ENCODE peak calls at places on chromosomes 12 and 14, in four cellular contexts. Z is PC-3, Q is bronchial epithelial cell, L is transverse colon. X is an unnamed sample. For H3K36me3, the result is how much of the 10 kb centered on the place peaks cover.

GRCh38 chr12:131091976-131092691 is 138.4 kb downstream of the ADGRD1 start:
- DNase-seq in L (peak), Z (no peak), Q (no peak), X (no peak)

GRCh38 chr12:103013741-103014140 is 56.3 kb downstream of the ASCL1 start:
- DNase-seq in Q (no peak), L (no peak), Z (no peak), X (no peak)

GRCh38 chr14:79514700-79515099 is 696.6 kb downstream of the DIO2 start:
- DNase-seq in L (no peak), Q (peak), Z (peak), X (no peak)

GRCh38 chr12:40963761-40964160 is 224.4 kb upstream of the PDZRN4 start:
- DNase-seq in L (no peak), Z (no peak), Q (no peak), X (no peak)

GRCh38 chr14:33733310-33733709 is 217.6 kb downstream of the EGLN3 start:
- DNase-seq in Z (no peak), Q (no peak), L (no peak), X (no peak)

GRCh38 chr12:63945777-63946176 is 101.3 kb downstream of the SRGAP1 start:
- DNase-seq in Q (no peak), Z (no peak), L (no peak), X (no peak)

GRCh38 chr12:91064640-91065039 is 6.8 kb upstream of the KERA start:
- DNase-seq in Z (no peak), L (no peak), Q (no peak), X (no peak)

GRCh38 chr14:91047174-91047753 is 13.2 kb downstream of the RPS6KA5 start:
- DNase-seq in L (no peak), Z (no peak), Q (peak), X (no peak)

GRCh38 chr14:24556756-24557155 is 19.3 kb downstream of the CTSG start:
- DNase-seq in Z (peak), L (no peak), Q (peak), X (no peak)

GRCh38 chr12:5268424-5269210 is 163.3 kb upstream of the NTF3 start:
- DNase-seq in Z (no peak), L (no peak), Q (peak), X (no peak)

GRCh38 chr12:85804663-85805062 is 31.5 kb downstream of the RASSF9 start:
- DNase-seq in L (no peak), Z (no peak), Q (no peak), X (no peak)

GRCh38 chr12:97148941-97149559 is 242.0 kb downstream of the NEDD1 start:
- DNase-seq in Q (peak), Z (peak), L (peak), X (no peak)

GRCh38 chr12:110670161-110670701 is 18.7 kb downstream of the HVCN1 start:
- DNase-seq in Q (no peak), L (no peak), Z (no peak), X (no peak)

GRCh38 chr12:28063355-28063885 is 90.9 kb upstream of the PTHLH start:
- DNase-seq in L (no peak), Q (no peak), Z (peak), X (no peak)

GRCh38 chr12:72278894-72279293 is 6.7 kb downstream of the TRHDE start:
- DNase-seq in Q (no peak), L (no peak), Z (no peak), X (no peak)

GRCh38 chr12:15220961-15221885 is at the start of gene RERG:
- DNase-seq in L (peak), Z (peak), Q (peak), X (no peak)

GRCh38 chr12:83893101-83893500 is 1019.5 kb downstream of the SLC6A15 start:
- DNase-seq in Q (no peak), Z (no peak), L (no peak), X (no peak)

GRCh38 chr12:65501093-65501621 is 222.7 kb downstream of the MSRB3 start:
- DNase-seq in L (no peak), Q (no peak), Z (no peak), X (no peak)

GRCh38 chr14:101980251-101980650 is 15.9 kb downstream of the DYNC1H1 start:
- DNase-seq in Z (peak), L (no peak), Q (no peak), X (no peak)

GRCh38 chr12:123105427-123105826 is 45.5 kb downstream of the PITPNM2 start:
- DNase-seq in Z (no peak), Q (no peak), L (no peak), X (no peak)

GRCh38 chr14:103886304-103887169 is 39.2 kb upstream of the PPP1R13B start:
- DNase-seq in L (no peak), Z (no peak), Q (no peak), X (no peak)

GRCh38 chr12:27869567-27869966 is 89.5 kb upstream of the MANSC4 start:
- DNase-seq in Z (no peak), Q (no peak), L (no peak), X (no peak)

GRCh38 chr12:80938397-80938796 is 663 bp upstream of the LIN7A start:
- DNase-seq in Q (no peak), Z (no peak), L (no peak), X (no peak)

GRCh38 chr12:127108360-127109215 is 1158.4 kb upstream of the TMEM132C start:
- DNase-seq in Z (peak), Q (peak), L (peak), X (peak)

GRCh38 chr12:16155938-16156337 is 121.5 kb downstream of the SLC15A5 start:
- DNase-seq in Q (peak), Z (no peak), L (no peak), X (no peak)

GRCh38 chr12:82760423-82760822 is 73.7 kb downstream of the TMTC2 start:
- DNase-seq in Q (no peak), L (no peak), Z (no peak), X (no peak)

GRCh38 chr14:40413146-40413545 is 980.9 kb upstream of the FBXO33 start:
- DNase-seq in Q (no peak), Z (peak), L (no peak), X (no peak)

GRCh38 chr12:107079172-107080011 is 14.0 kb downstream of the CRY1 start:
- DNase-seq in L (no peak), Z (peak), Q (peak), X (no peak)

GRCh38 chr12:29889737-29890136 is 106.0 kb upstream of the TMTC1 start:
- DNase-seq in Z (peak), Q (peak), L (peak), X (no peak)

GRCh38 chr12:111010061-111010460 is 89.7 kb upstream of the MYL2 start:
- DNase-seq in L (no peak), Z (no peak), Q (no peak), X (no peak)

GRCh38 chr12:43848786-43849185 is 12.9 kb downstream of the TMEM117 start:
- DNase-seq in Z (peak), Q (peak), L (no peak), X (no peak)

GRCh38 chr12:69415471-69416275 is 54.5 kb upstream of the FRS2 start:
- DNase-seq in L (peak), Q (peak), Z (peak), X (peak)

GRCh38 chr14:53942970-53943750 is 13.5 kb downstream of the BMP4 start:
- DNase-seq in Z (peak), L (no peak), Q (no peak), X (no peak)

GRCh38 chr12:6979453-6979852 is 8.7 kb downstream of the EMG1 start:
- DNase-seq in L (no peak), Z (no peak), Q (no peak), X (no peak)

DNA sequence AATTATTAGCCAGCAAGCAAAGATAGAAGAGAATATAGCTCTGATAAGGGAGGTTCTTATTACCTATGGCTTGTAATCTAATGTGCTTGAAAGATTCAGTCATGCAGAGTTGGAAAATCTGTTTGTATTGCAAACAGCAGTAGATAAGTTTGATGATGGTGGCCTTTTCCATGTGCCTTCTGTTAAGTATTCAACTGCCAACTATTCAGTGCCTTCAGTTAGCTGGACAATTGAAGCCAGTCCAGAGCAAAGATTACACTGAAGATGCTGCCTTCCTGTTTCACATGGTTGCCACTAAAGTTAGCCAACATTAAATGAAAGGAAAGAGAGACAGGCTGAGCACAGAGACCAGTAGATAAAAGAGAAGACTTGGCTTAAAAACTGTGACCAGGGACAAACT is 92.7 kb upstream of the SLC38A2 start:
- DNase-seq in Q (no peak), Z (no peak), L (no peak), X (no peak)
- H3K36me3 ChIP-seq in Q (under half), Z (under half), L (under half), X (under half)

DNA sequence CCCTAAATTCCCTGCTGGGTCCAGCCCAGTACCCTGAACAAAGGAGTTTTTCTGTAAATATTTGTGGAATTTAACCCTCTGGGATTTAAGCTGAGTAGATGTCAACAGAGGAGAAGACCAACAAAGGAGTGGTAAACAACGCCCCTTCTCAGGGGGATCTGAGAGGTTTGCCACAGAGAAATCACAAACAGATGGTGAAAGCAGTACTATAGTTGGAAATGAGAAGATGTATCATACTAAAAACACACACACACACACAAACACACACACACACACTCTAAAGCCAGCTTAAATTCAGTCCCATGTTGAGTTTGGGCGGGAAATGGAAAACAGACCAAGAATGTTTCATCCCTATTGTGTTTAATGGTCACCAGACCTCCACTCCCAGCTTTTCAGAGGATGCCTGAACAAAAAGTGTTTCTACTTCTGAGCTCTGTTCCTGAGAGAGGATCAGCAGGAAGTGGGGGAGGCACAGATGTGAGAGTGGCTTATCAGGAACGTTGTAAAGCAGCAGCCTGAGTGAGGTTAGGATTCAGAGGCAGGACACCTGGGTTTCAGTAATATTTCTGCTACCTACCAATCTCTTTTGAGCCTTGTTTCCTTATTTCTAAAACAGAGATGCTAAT is 3.2 kb downstream of the BIN2 start:
- DNase-seq in Q (no peak), L (peak), Z (no peak), X (no peak)
- H3K4me3 ChIP-seq in Q (no peak), L (no peak), Z (no peak), X (peak)

GRCh38 chr14:73834258-73834620 is 17.4 kb upstream of the PTGR2 start:
- DNase-seq in Q (no peak), L (no peak), Z (no peak), X (no peak)
- H3K36me3 ChIP-seq in Q (under half), L (under half), Z (under half), X (under half)

GRCh38 chr14:55398679-55399078 is 13.0 kb downstream of the ATG14 start:
- DNase-seq in L (no peak), Q (peak), Z (peak), X (no peak)
- H3K4me3 ChIP-seq in L (no peak), Q (no peak), Z (no peak), X (no peak)

DNA sequence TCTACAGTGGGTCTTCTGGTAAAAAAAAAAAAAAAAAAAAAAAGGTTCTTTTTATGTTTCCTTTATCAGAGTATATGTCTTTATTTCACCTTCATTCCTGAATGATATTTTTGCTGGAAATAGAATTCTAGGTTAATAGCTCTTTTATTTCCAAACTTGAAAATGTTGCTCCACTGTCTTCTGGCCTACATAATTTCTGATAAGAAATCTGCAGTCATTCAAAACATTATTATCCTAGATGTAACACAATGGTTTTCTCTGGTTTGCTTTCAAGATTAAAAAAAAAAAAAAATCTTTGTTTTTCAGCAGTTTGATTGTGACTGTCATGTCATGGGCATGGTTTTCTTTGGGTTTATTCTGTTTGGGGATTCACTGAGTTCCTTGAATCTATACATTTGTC is 19.5 kb downstream of the DCP1B start:
- DNase-seq in Z (no peak), Q (no peak), L (no peak), X (no peak)
- H3K36me3 ChIP-seq in Z (under half), Q (under half), L (under half), X (under half)

DNA sequence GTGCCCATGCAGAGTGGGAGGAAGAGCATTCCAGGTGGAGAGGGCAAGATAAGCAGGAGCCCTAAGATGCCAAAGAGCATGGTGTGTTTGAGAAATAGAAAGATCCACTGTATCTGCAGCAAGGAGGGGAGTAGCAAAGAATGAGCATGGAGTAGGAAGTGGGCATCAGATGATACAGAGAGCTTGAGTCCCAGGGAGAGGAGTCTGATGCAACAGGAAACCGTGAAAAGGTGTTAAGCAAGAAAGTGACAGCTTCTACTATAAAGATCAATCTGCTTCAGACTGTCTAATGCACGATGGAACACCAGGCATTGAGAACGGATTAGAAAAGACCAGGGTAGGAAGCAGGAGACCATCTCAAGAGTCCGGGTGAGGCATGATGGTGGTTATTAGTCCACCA is 12.3 kb upstream of the GPRC5D start:
- DNase-seq in L (no peak), Z (no peak), Q (no peak), X (no peak)
- H3K4me3 ChIP-seq in L (no peak), Z (no peak), Q (no peak), X (no peak)

DNA sequence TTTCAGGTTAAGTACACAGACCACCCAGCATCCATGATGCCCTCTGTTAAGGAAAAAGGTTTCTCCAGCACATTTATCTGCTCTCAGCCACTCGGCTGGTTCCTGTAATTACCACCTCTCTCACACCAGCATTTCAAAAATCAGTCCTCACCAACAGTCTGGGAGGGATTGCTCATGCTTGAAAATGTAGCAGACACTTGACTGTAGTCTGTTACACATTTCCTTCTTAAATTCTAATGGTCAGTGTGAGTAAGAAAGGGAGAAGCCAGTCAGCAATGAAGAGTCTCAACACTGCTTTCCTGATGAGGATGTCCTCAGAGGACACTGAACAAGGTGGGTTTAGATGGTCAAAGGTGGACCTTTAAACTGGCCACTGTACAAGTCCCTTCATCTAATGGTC is 6.0 kb downstream of the ZBTB39 start:
- DNase-seq in Z (no peak), L (no peak), Q (no peak), X (no peak)
- H3K36me3 ChIP-seq in Z (under half), L (under half), Q (under half), X (under half)

GRCh38 chr12:101596172-101596571 is 1.4 kb downstream of the MYBPC1 start:
- DNase-seq in L (no peak), Q (no peak), Z (no peak), X (no peak)

GRCh38 chr12:101599771-101600486 is 5.2 kb downstream of the MYBPC1 start:
- DNase-seq in Q (no peak), L (no peak), Z (peak), X (no peak)

GRCh38 chr12:101598483-101598882 is 3.7 kb downstream of the MYBPC1 start:
- DNase-seq in Q (no peak), Z (no peak), L (no peak), X (no peak)

GRCh38 chr12:101597164-101597563 is 2.4 kb downstream of the MYBPC1 start:
- DNase-seq in L (no peak), Z (no peak), Q (no peak), X (no peak)

DNA sequence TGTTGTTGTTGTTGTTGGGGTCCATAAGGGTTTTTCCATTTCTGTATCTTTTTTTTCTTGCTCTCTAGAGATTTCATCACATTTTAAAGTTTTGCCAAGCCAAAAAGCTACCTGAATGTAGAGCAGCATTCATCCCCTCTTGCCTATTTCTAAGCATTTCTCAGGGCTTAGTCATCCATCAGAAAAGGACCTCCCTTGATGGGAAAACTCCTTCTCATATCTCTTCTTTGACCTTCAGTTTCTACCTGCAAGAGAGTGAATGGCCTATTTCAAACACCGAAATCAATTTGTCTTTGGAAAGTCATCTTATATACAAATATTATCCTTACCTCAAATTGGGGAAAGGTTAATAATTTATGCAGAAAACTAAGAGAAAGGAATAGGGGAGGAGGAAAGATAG is 4.5 kb downstream of the MYBPC1 start:
- DNase-seq in L (no peak), Q (no peak), Z (peak), X (no peak)
- H3K4me3 ChIP-seq in L (no peak), Q (no peak), Z (no peak), X (peak)

DNA sequence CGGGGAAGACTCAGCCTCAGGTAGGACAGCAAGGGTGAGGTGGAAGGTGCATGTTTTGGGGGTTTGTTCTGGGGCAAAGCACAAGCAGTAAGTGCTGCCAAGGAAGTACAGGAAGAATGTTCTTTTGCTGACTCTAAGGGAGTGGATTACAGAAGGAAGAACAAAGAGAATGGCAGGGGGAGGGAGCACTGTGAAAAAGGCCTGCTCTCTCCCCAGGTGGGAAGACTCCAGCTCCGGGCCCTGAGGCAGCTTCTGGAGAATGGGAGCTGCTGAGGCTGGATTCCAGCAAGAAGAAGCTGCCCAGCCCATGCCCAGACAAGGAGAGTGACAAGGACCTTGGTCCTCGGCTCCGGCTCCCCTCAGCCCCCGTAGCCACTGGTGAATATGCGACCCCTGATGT is 7.0 kb upstream of the PFDN5 start:
- DNase-seq in Z (no peak), L (no peak), Q (no peak), X (no peak)
- H3K36me3 ChIP-seq in Z (under half), L (under half), Q (under half), X (half or more)